ENCODE peak calls at places on chromosomes 5 and 9, in ten cellular contexts. O is brain microvascular endothelial cell, X is fibroblast of lung, U is Peyer's patch, C is tibial nerve, N is cardiac fibroblast, H is cardiac muscle cell, E is lung, L is endothelial cell of umbilical vein, K is HL-60. G is an unnamed sample.

GRCh38 chr9:73154271-73154670 is 2.6 kb downstream of the ANXA1 start:
- DNase-seq in L (no peak), U (no peak), X (no peak), K (no peak), N (no peak), E (no peak), C (no peak), O (no peak), H (no peak), G (no peak)

GRCh38 chr5:172692451-172692850 is 51.4 kb downstream of the NEURL1B start:
- DNase-seq in L (no peak), N (no peak), H (no peak), C (no peak), O (no peak), K (no peak), E (no peak), U (no peak), X (no peak), G (no peak)

GRCh38 chr5:181054871-181055494 is 14.9 kb downstream of the BTNL9 start:
- DNase-seq in K (no peak), X (no peak), H (no peak), U (no peak), E (no peak), C (no peak), L (no peak), N (no peak), O (no peak), G (no peak)

GRCh38 chr5:132770476-132771159 is 6.4 kb downstream of the SEPTIN8 start:
- DNase-seq in K (no peak), C (no peak), H (no peak), X (no peak), E (no peak), N (peak), U (no peak), O (no peak), L (peak), G (no peak)

GRCh38 chr9:17402309-17402708 is 176.6 kb upstream of the SH3GL2 start:
- DNase-seq in C (no peak), X (peak), H (peak), K (no peak), E (no peak), O (peak), L (peak), N (peak), U (no peak), G (peak)

GRCh38 chr9:134625361-134626140 is 16.1 kb upstream of the COL5A1 start:
- DNase-seq in N (peak), C (peak), E (no peak), O (peak), U (no peak), K (no peak), H (no peak), L (peak), X (peak), G (no peak)

GRCh38 chr5:139164020-139164419 is 34.1 kb downstream of the SIL1 start:
- DNase-seq in O (peak), U (no peak), X (no peak), K (no peak), H (no peak), C (no peak), L (peak), E (no peak), N (peak), G (peak)

GRCh38 chr5:123036391-123037103 is at the start of gene PPIC:
- DNase-seq in N (peak), U (peak), O (peak), C (peak), X (peak), K (no peak), E (peak), L (peak), H (peak), G (peak)

GRCh38 chr5:116614603-116614920 is 39.9 kb upstream of the SEMA6A start:
- DNase-seq in N (no peak), X (no peak), E (no peak), U (no peak), L (no peak), H (no peak), C (no peak), O (no peak), K (no peak), G (no peak)

GRCh38 chr9:12846035-12846434 is 71.2 kb downstream of the LURAP1L start:
- DNase-seq in C (no peak), X (no peak), K (no peak), L (no peak), U (no peak), O (no peak), H (no peak), N (no peak), E (no peak), G (peak)

GRCh38 chr5:145975361-145976066 is 39.1 kb downstream of the SH3RF2 start:
- DNase-seq in E (no peak), K (no peak), U (no peak), X (peak), C (no peak), H (peak), O (peak), L (peak), N (peak), G (peak)

GRCh38 chr5:151684690-151685361 is 1.9 kb downstream of the SPARC start:
- DNase-seq in K (no peak), H (peak), O (peak), X (peak), N (peak), U (no peak), L (peak), E (peak), C (no peak), G (peak)

GRCh38 chr5:85017271-85017670 is 632.6 kb upstream of the EDIL3 start:
- DNase-seq in O (no peak), C (no peak), N (no peak), H (no peak), E (no peak), X (peak), U (no peak), L (no peak), K (no peak), G (no peak)

GRCh38 chr9:132698989-132699388 is 28.7 kb downstream of the GTF3C4 start:
- DNase-seq in K (no peak), X (no peak), N (peak), O (no peak), H (no peak), C (no peak), L (peak), U (no peak), E (peak), G (no peak)

GRCh38 chr5:167167191-167167590 is 1124.3 kb upstream of the WWC1 start:
- DNase-seq in K (no peak), H (no peak), X (no peak), C (no peak), N (no peak), O (no peak), E (no peak), U (no peak), L (no peak), G (no peak)

GRCh38 chr5:68656936-68657857 is 436.6 kb upstream of the SLC30A5 start:
- DNase-seq in L (no peak), N (peak), O (no peak), H (no peak), U (no peak), C (no peak), E (no peak), X (peak), K (no peak), G (peak)

GRCh38 chr5:170251462-170251861 is 18.7 kb downstream of the C5orf58 start:
- DNase-seq in L (no peak), C (no peak), U (no peak), N (no peak), H (no peak), E (no peak), K (no peak), X (no peak), O (no peak), G (no peak)

GRCh38 chr5:83632874-83633273 is 87.8 kb downstream of the HAPLN1 start:
- DNase-seq in K (no peak), X (peak), C (no peak), O (peak), H (peak), E (no peak), U (no peak), N (peak), L (peak), G (peak)

GRCh38 chr5:91280062-91280941 is 102.8 kb downstream of the ARRDC3 start:
- DNase-seq in N (peak), H (peak), O (peak), K (peak), U (peak), X (peak), C (peak), L (peak), E (peak), G (peak)

GRCh38 chr5:143239877-143240518 is 163.5 kb downstream of the NR3C1 start:
- DNase-seq in N (no peak), L (no peak), O (no peak), X (peak), E (no peak), H (no peak), K (no peak), C (no peak), U (no peak), G (no peak)

GRCh38 chr5:3006961-3007551 is 255.6 kb upstream of the IRX2 start:
- DNase-seq in C (no peak), L (no peak), U (no peak), H (no peak), E (no peak), K (no peak), X (no peak), O (no peak), N (no peak), G (no peak)

GRCh38 chr9:12817702-12818101 is 42.9 kb downstream of the LURAP1L start:
- DNase-seq in E (peak), X (peak), K (no peak), H (no peak), O (peak), N (peak), U (no peak), C (peak), L (no peak), G (peak)

GRCh38 chr5:93120048-93120447 is 461.0 kb downstream of the NR2F1-AS1 start:
- DNase-seq in O (no peak), U (no peak), X (no peak), L (no peak), N (no peak), K (no peak), H (no peak), E (no peak), C (no peak), G (no peak)

GRCh38 chr5:6399978-6400910 is 21.9 kb upstream of the MED10 start:
- DNase-seq in X (peak), E (no peak), K (no peak), O (peak), N (peak), U (no peak), H (no peak), C (no peak), L (no peak), G (peak)

GRCh38 chr9:130149654-130150286 is 22.4 kb upstream of the NCS1 start:
- DNase-seq in C (no peak), X (no peak), U (no peak), E (no peak), H (no peak), K (no peak), L (no peak), O (no peak), N (no peak), G (no peak)

GRCh38 chr9:751137-752051 is 90.1 kb upstream of the DMRT1 start:
- DNase-seq in K (no peak), L (no peak), H (no peak), X (no peak), U (no peak), E (peak), N (peak), O (peak), C (no peak), G (peak)

GRCh38 chr5:81749562-81750307 is 1.2 kb downstream of the SSBP2 start:
- DNase-seq in H (peak), N (no peak), C (no peak), O (peak), K (no peak), L (peak), E (peak), U (peak), X (no peak), G (no peak)

DNA sequence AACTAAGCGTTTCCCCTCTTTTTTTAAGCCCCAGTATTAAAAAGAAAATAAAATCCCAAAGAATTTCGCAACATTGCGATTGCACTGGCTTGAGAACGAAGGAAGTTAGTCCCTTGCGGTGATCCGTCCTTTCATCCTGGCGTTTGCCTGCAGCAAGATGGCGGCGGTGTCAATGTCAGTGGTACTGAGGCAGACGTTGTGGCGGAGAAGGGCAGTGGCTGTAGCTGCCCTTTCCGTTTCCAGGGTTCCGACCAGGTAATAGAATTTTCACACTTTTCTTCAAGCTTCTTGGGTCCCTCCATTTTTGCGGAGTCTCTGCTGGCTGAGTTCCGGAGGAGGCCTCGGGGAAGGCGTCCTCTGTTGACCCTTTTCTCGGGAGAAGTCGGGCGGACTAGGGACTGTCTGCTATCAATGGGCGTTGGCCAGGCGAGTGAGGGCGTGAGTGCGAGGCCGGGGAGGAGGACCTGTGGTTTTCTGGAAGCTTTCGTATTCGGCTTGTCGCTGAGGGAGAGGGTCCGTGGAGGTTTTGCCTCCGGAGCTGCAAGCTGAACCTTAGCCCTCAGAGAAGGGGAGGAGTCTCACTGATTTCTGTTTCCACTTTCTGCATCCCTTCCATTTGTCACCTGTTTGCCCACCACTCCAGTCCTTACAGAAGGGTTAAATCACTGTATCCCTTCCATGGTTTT is at the start of gene NDUFS4:
- DNase-seq in U (peak), E (peak), H (peak), X (peak), N (peak), L (peak), K (peak), C (peak), O (peak), G (peak)
- TF ChIP-seq CTCF in U (no peak), E (no peak), H (no peak), X (no peak), N (no peak), L (no peak), K (no peak), C (no peak), O (no peak), G (no peak)

DNA sequence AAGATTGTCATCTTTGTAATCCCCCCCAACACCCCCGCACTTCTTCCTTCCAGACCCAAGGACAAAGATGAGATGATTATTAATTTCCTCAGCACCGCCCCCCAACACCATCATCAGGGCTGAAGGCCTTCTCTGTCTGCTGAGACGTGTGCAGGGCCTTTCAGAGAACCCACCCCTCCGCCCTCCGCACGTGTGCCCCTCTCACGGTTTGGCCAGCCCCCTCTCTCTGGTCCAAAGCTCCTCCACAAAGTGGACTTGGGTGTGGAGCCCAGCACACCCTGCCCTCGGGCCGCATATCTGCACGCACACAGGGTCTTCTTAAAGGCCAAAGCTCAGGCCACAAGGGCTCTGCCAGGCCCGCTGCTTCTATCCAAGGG is 32.0 kb downstream of the PAX5 start:
- DNase-seq in E (no peak), U (no peak), C (no peak), L (no peak), X (no peak), K (no peak), H (no peak), N (no peak), O (no peak), G (no peak)
- H3K4me3 ChIP-seq in E (no peak), U (no peak), C (no peak), L (no peak), X (no peak), K (no peak), H (no peak), N (no peak), O (no peak), G (no peak)

GRCh38 chr5:15683332-15683731 is 183.4 kb downstream of the FBXL7 start:
- DNase-seq in H (peak), C (no peak), E (no peak), N (peak), X (peak), K (no peak), O (peak), U (no peak), L (peak), G (no peak)
- TF ChIP-seq CTCF in H (peak), C (no peak), E (no peak), N (peak), X (no peak), K (peak), O (peak), U (no peak), L (peak), G (no peak)

DNA sequence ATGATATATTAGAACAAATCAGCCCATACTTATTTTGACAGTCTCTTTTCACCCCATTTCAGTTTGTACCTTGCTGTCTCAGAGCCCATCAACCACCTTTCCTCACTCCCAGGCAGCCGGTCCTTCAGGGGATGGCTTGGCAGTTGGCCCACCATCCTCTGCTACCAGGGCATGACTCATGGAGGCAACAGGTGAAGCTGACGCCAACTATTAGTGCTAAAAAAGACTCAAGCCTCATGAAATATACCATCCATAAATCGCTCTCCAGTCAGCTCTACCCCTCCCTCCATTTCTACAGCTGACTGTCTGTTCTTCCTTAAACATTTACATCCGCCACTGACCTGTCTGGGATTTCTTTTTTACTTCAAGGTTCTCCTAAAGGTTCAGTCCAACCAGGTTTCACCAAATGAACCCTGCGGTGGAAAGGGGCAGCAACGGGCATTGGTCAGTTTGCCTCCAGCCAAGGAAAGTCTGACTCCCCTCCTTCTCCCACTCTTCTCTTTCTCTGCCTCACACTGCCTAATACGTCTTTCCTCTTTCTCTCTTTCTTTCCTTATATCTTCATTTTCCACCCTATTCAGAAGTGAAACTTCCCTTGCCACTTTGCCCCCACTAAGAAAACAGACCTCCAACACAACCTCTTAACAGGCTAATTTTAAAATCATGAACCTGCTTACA is 439.1 kb downstream of the RAB3C start:
- DNase-seq in O (no peak), N (no peak), E (peak), K (no peak), L (no peak), H (no peak), U (no peak), C (no peak), X (no peak), G (no peak)
- H3K4me3 ChIP-seq in O (no peak), N (no peak), E (no peak), K (no peak), L (no peak), H (no peak), U (no peak), C (no peak), X (no peak), G (no peak)

DNA sequence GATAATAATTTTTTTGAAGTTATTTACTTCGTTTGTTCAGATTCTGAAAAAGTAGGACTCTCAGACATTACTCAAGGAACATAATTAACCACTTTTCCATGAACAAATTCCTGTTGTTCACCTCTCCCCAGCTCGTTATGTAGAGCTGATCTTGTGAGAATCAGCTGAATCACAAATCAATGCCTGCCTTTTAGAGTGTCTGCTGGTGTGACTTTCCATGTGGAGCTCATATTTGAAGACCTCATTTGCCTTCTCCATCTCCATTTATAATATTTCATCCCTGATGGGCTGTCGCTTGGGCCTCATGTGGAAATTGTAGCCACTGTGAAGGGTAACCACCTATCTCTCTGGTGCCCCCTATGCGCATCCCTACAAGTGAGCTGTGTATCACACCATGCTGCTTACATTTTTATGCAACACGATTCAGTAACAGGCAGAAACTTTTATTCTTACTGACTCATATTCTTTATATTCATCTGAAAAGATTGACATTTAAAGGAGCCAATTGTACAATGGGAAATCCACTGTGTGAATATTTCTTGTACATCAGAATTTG is 111.3 kb downstream of the STK32A start:
- DNase-seq in L (no peak), O (no peak), N (no peak), U (no peak), H (no peak), X (no peak), C (no peak), K (no peak), E (no peak), G (peak)
- TF ChIP-seq CTCF in L (no peak), O (peak), N (no peak), U (no peak), H (no peak), X (no peak), C (no peak), K (no peak), E (no peak), G (no peak)

GRCh38 chr9:114156311-114156657 is 947 bp downstream of the COL27A1 start:
- DNase-seq in E (no peak), C (no peak), N (no peak), L (no peak), O (no peak), U (no peak), H (peak), X (no peak), K (peak), G (no peak)
- H3K4me3 ChIP-seq in E (no peak), C (peak), N (peak), L (peak), O (peak), U (peak), H (peak), X (peak), K (peak), G (peak)

G was measured in fibroblast of mammary gland.